ENCODE peak calls at places on chromosomes 2 and 18, in nine cellular contexts. B is amniotic stem cell, Q is ACHN, K is NCI-H1417 treated with DMSO at 0.1 percent for 48 hours, N is GM23248, M is NCI-H1092 treated with DMSO at 0.1 percent for 48 hours, F is mucosa of gallbladder, P is GM04503, U is renal cortical epithelial cell. T is an unnamed sample.

GRCh38 chr2:133802366-133802765 is 234.1 kb upstream of the NCKAP5 start:
- DNase-seq in B (no peak), Q (no peak), K (no peak), N (no peak), M (no peak), F (no peak), P (no peak), U (no peak), T (no peak)

GRCh38 chr18:3458952-3459853 is 9.2 kb downstream of the TGIF1 start:
- DNase-seq in B (no peak), Q (no peak), K (no peak), N (peak; percentile 83), M (no peak), F (no peak), P (no peak), U (peak; percentile 80), T (no peak)

GRCh38 chr2:108776475-108776874 is 10.1 kb upstream of the CCDC138 start:
- DNase-seq in B (no peak), Q (no peak), K (no peak), N (no peak), M (no peak), F (no peak), P (no peak), U (no peak), T (no peak)

GRCh38 chr2:80145499-80145898 is 159.1 kb downstream of the LRRTM1 start:
- DNase-seq in B (no peak), Q (no peak), K (no peak), N (no peak), M (no peak), F (no peak), P (no peak), U (no peak), T (no peak)

GRCh38 chr18:23099621-23100020 is 35.7 kb upstream of the CABLES1 start:
- DNase-seq in B (no peak), Q (peak; percentile 33), K (no peak), N (no peak), M (no peak), F (peak; percentile 84), P (no peak), U (peak; percentile 79), T (no peak)

GRCh38 chr18:13287372-13287771 is 68.8 kb downstream of the LDLRAD4 start:
- DNase-seq in B (no peak), Q (no peak), K (no peak), N (no peak), M (no peak), F (no peak), P (no peak), U (no peak), T (no peak)

GRCh38 chr18:46283268-46283667 is 179.1 kb downstream of the HAUS1 start:
- DNase-seq in B (no peak), Q (no peak), K (no peak), N (peak; percentile 18), M (no peak), F (no peak), P (no peak), U (peak; percentile 64), T (no peak)

GRCh38 chr2:158412206-158412605 is 44.3 kb downstream of the CCDC148 start:
- DNase-seq in B (no peak), Q (peak; percentile 13), K (no peak), N (peak; percentile 52), M (no peak), F (no peak), P (no peak), U (peak; percentile 44), T (no peak)

GRCh38 chr2:225431387-225431786 is 31.9 kb downstream of the NYAP2 start:
- DNase-seq in B (no peak), Q (no peak), K (no peak), N (no peak), M (peak; percentile 6), F (no peak), P (no peak), U (peak; percentile 19), T (no peak)

GRCh38 chr2:20214566-20215182 is 10.3 kb downstream of the SDC1 start:
- DNase-seq in B (no peak), Q (no peak), K (no peak), N (no peak), M (no peak), F (no peak), P (no peak), U (no peak), T (no peak)

GRCh38 chr2:144515694-144516416 is 4.1 kb downstream of the ZEB2 start:
- DNase-seq in B (no peak), Q (peak; percentile 54), K (no peak), N (peak; percentile 76), M (no peak), F (no peak), P (no peak), U (no peak), T (no peak)

GRCh38 chr18:49813071-49813320 is 337 bp downstream of the ACAA2 start:
- DNase-seq in B (no peak), Q (peak; percentile 3), K (peak; percentile 20), N (peak; percentile 70), M (peak; percentile 84), F (peak; percentile 25), P (peak; percentile 7), U (no peak), T (peak; percentile 6)

GRCh38 chr2:120029672-120030640 is 17.1 kb downstream of the EPB41L5 start:
- DNase-seq in B (no peak), Q (no peak), K (no peak), N (no peak), M (no peak), F (no peak), P (no peak), U (no peak), T (no peak)

GRCh38 chr2:128202791-128203190 is 111.8 kb downstream of the UGGT1 start:
- DNase-seq in B (no peak), Q (no peak), K (no peak), N (no peak), M (no peak), F (no peak), P (no peak), U (no peak), T (no peak)

GRCh38 chr2:202032841-202033316 is 776 bp upstream of the FZD7 start:
- DNase-seq in B (no peak), Q (peak; percentile 53), K (no peak), N (peak; percentile 79), M (no peak), F (peak; percentile 33), P (no peak), U (no peak), T (no peak)

T was measured in GM04504.